ENCODE peak calls at places on chromosomes 11 and 22, in eight cellular contexts. F is NCI-H1694; D is substantia nigra; U is activated CD4-positive, alpha-beta T cell treated with anti-CD3 and anti-CD28 coated beads, Interleukin-2, amount 50 U/mL, for 48 hours; I is GM04503; A is GM12865; K is nephron progenitor cell; E is progenitor cell of endocrine pancreas. R is an unnamed sample.

GRCh38 chr11:78789365-78789764 is 214.7 kb upstream of the NARS2 start:
- DNase-seq in I (no peak), U (no peak), A (no peak), E (no peak), D (no peak), K (no peak), F (no peak), R (no peak)

GRCh38 chr22:41429232-41429945 is 17.2 kb downstream of the TOB2 start:
- DNase-seq in E (no peak), D (no peak), U (no peak), A (no peak), I (no peak), F (no peak), K (no peak), R (no peak)

GRCh38 chr22:49705216-49705600 is 122.5 kb downstream of the BRD1 start:
- DNase-seq in K (no peak), E (no peak), F (no peak), U (no peak), A (no peak), I (no peak), D (no peak), R (no peak)

GRCh38 chr11:73372371-73372993 is 3.7 kb upstream of the RELT start:
- DNase-seq in I (peak), A (peak), E (no peak), D (no peak), K (no peak), U (no peak), F (no peak), R (no peak)

GRCh38 chr22:36364255-36365019 is 23.3 kb downstream of the MYH9 start:
- DNase-seq in A (no peak), E (no peak), U (no peak), D (no peak), F (no peak), K (no peak), I (no peak), R (no peak)

GRCh38 chr11:74570266-74571061 is 21.9 kb upstream of the POLD3 start:
- DNase-seq in D (no peak), K (peak), I (no peak), A (peak), F (peak), U (peak), E (no peak), R (peak)

GRCh38 chr11:70243912-70244652 is 26.4 kb upstream of the PPFIA1 start:
- DNase-seq in F (no peak), A (no peak), K (no peak), I (no peak), D (no peak), E (no peak), U (no peak), R (no peak)

GRCh38 chr11:69035150-69035958 is 13.4 kb upstream of the TPCN2 start:
- DNase-seq in U (no peak), K (no peak), D (peak), A (no peak), F (no peak), I (no peak), E (no peak), R (no peak)

GRCh38 chr11:64833198-64833502 is 11.3 kb downstream of the CDC42BPG start:
- DNase-seq in U (no peak), F (no peak), I (no peak), A (no peak), E (no peak), D (no peak), K (no peak), R (no peak)

GRCh38 chr11:94024547-94024946 is 3.4 kb downstream of the HEPHL1 start:
- DNase-seq in K (no peak), U (no peak), I (no peak), E (no peak), A (no peak), F (no peak), D (no peak), R (no peak)